ENCODE peak calls at places on chromosome 21, in ten cellular contexts. F, M, Z, B, K, S, U, G, N and T are unnamed samples.

GRCh38 chr21:33115586-33116541 is 45.9 kb downstream of the OLIG1 start:
- DNase-seq in F (no peak), M (no peak), Z (no peak), B (no peak), K (no peak), S (no peak), U (no peak), G (no peak), N (no peak), T (no peak)

GRCh38 chr21:38802050-38803026 is 3.4 kb upstream of the ETS2 start:
- DNase-seq in F (no peak), M (no peak), Z (no peak), B (no peak), K (no peak), S (peak; percentile 66), U (no peak), G (no peak), N (no peak), T (no peak)

GRCh38 chr21:33121715-33122475 is 52.0 kb downstream of the OLIG1 start:
- DNase-seq in F (no peak), M (no peak), Z (peak; percentile 12), B (no peak), K (no peak), S (no peak), U (no peak), G (peak; percentile 82), N (no peak), T (no peak)

GRCh38 chr21:35565204-35565611 is 495.1 kb downstream of the SETD4 start:
- DNase-seq in F (peak; percentile 33), M (no peak), Z (peak; percentile 94), B (no peak), K (no peak), S (no peak), U (no peak), G (no peak), N (no peak), T (peak; percentile 55)

GRCh38 chr21:17757671-17758070 is 61.5 kb downstream of the C21orf91 start:
- DNase-seq in F (no peak), M (no peak), Z (no peak), B (no peak), K (no peak), S (no peak), U (no peak), G (no peak), N (no peak), T (no peak)

GRCh38 chr21:33046455-33046854 is 20.7 kb downstream of the OLIG2 start:
- DNase-seq in F (no peak), M (no peak), Z (no peak), B (no peak), K (no peak), S (no peak), U (no peak), G (no peak), N (no peak), T (no peak)

GRCh38 chr21:39348355-39349210 is at the start of gene HMGN1:
- DNase-seq in F (peak; percentile 88), M (peak; percentile 84), Z (peak; percentile 95), B (peak; percentile 96), K (peak; percentile 41), S (peak; percentile 91), U (peak; percentile 93), G (peak; percentile 87), N (peak; percentile 93), T (peak; percentile 87)

GRCh38 chr21:35932232-35932911 is 128.0 kb downstream of the SETD4 start:
- DNase-seq in F (peak; percentile 54), M (peak; percentile 66), Z (peak; percentile 91), B (peak; percentile 79), K (no peak), S (no peak), U (peak; percentile 72), G (peak; percentile 88), N (peak; percentile 58), T (peak; percentile 61)

GRCh38 chr21:30480145-30480544 is at the start of gene KRTAP19-1:
- DNase-seq in F (no peak), M (no peak), Z (no peak), B (no peak), K (no peak), S (no peak), U (no peak), G (no peak), N (no peak), T (no peak)

GRCh38 chr21:25428537-25428936 is 178.7 kb downstream of the MRPL39 start:
- DNase-seq in F (no peak), M (no peak), Z (no peak), B (no peak), K (no peak), S (no peak), U (no peak), G (no peak), N (no peak), T (no peak)

GRCh38 chr21:17512245-17513213 is at the start of gene CXADR:
- DNase-seq in F (peak; percentile 88), M (peak; percentile 65), Z (peak; percentile 32), B (peak; percentile 89), K (no peak), S (peak; percentile 96), U (peak; percentile 94), G (no peak), N (peak; percentile 88), T (peak; percentile 42)

GRCh38 chr21:15763359-15763758 is 33.6 kb downstream of the USP25 start:
- DNase-seq in F (no peak), M (no peak), Z (no peak), B (no peak), K (no peak), S (no peak), U (no peak), G (no peak), N (no peak), T (no peak)
- H3K4me1 ChIP-seq in F (peaks cover 21% of the 10 kb centered on the region), M (peaks cover 9% of the 10 kb centered on the region), Z (peaks cover 11% of the 10 kb centered on the region), B (peaks cover 13% of the 10 kb centered on the region), K (peaks cover 7% of the 10 kb centered on the region), S (peaks cover 2% of the 10 kb centered on the region), U (peaks cover 12% of the 10 kb centered on the region), G (peaks cover 21% of the 10 kb centered on the region), N (peaks cover 5% of the 10 kb centered on the region), T (peaks cover 84% of the 10 kb centered on the region)

GRCh38 chr21:31558839-31559367 is 100.6 kb upstream of the SOD1 start:
- DNase-seq in F (peak; percentile 76), M (peak; percentile 81), Z (peak; percentile 98), B (peak; percentile 94), K (peak; percentile 88), S (peak; percentile 78), U (peak; percentile 97), G (peak; percentile 98), N (peak; percentile 96), T (peak; percentile 87)
- H3K4me1 ChIP-seq in F (peaks cover 26% of the 10 kb centered on the region), M (no peaks in the 10 kb centered on the region), Z (peaks cover 5% of the 10 kb centered on the region), B (no peaks in the 10 kb centered on the region), K (peaks cover 8% of the 10 kb centered on the region), S (no peaks in the 10 kb centered on the region), U (no peaks in the 10 kb centered on the region), G (peaks cover 18% of the 10 kb centered on the region), N (peaks cover 6% of the 10 kb centered on the region), T (peaks cover 3% of the 10 kb centered on the region)

GRCh38 chr21:45179568-45180288 is 105.3 kb downstream of the ADARB1 start:
- DNase-seq in F (no peak), M (no peak), Z (no peak), B (no peak), K (no peak), S (no peak), U (no peak), G (no peak), N (no peak), T (no peak)
- H3K4me1 ChIP-seq in F (no peaks in the 10 kb centered on the region), M (no peaks in the 10 kb centered on the region), Z (peaks cover 7% of the 10 kb centered on the region), B (no peaks in the 10 kb centered on the region), K (no peaks in the 10 kb centered on the region), S (no peaks in the 10 kb centered on the region), U (no peaks in the 10 kb centered on the region), G (no peaks in the 10 kb centered on the region), N (no peaks in the 10 kb centered on the region), T (no peaks in the 10 kb centered on the region)

DNA sequence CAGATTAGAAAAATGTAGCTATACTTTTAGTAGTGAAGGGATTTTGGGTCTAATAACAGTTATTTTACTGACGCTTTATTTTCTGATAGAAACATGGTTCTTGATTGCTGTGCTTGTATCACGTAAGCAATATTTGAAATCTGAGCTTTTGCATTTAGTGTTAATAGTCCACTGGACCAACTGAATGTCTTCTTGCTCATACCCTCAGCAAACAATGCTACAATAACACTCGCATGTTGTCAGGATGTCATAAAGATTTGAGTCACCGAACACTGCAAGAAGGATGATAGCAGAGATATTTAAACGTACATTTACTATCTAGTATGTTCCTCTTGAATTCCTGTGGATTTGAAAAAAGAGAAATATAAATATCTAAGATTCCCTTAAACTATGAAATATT is 7.5 kb downstream of the DYRK1A start:
- DNase-seq in F (no peak), M (no peak), Z (peak; percentile 51), B (no peak), K (no peak), S (no peak), U (no peak), G (no peak), N (no peak), T (no peak)
- H3K4me1 ChIP-seq in F (peaks cover 60% of the 10 kb centered on the region), M (peaks cover 9% of the 10 kb centered on the region), Z (peaks cover 54% of the 10 kb centered on the region), B (peaks cover 75% of the 10 kb centered on the region), K (peaks cover 2% of the 10 kb centered on the region), S (no peaks in the 10 kb centered on the region), U (peaks cover 33% of the 10 kb centered on the region), G (peaks cover 60% of the 10 kb centered on the region), N (peaks cover 13% of the 10 kb centered on the region), T (peaks cover 94% of the 10 kb centered on the region)

GRCh38 chr21:29299046-29299905 is 554 bp downstream of the BACH1 start:
- DNase-seq in F (peak; percentile 71), M (peak; percentile 53), Z (peak; percentile 89), B (peak; percentile 93), K (no peak), S (peak; percentile 81), U (peak; percentile 76), G (peak; percentile 74), N (peak; percentile 87), T (peak; percentile 85)
- H3K4me1 ChIP-seq in F (peaks cover 44% of the 10 kb centered on the region), M (peaks cover under 1% of the 10 kb centered on the region), Z (peaks cover 40% of the 10 kb centered on the region), B (peaks cover 34% of the 10 kb centered on the region), K (peaks cover 2% of the 10 kb centered on the region), S (no peaks in the 10 kb centered on the region), U (peaks cover 28% of the 10 kb centered on the region), G (peaks cover 59% of the 10 kb centered on the region), N (peaks cover 9% of the 10 kb centered on the region), T (peaks cover 32% of the 10 kb centered on the region)

GRCh38 chr21:41490330-41490729 is 17.6 kb downstream of the TMPRSS2 start:
- DNase-seq in F (no peak), M (no peak), Z (peak; percentile 18), B (no peak), K (no peak), S (peak; percentile 6), U (no peak), G (no peak), N (no peak), T (no peak)

GRCh38 chr21:41488080-41488479 is 19.9 kb downstream of the TMPRSS2 start:
- DNase-seq in F (no peak), M (no peak), Z (no peak), B (peak; percentile 64), K (no peak), S (peak; percentile 51), U (no peak), G (no peak), N (no peak), T (no peak)

GRCh38 chr21:41489329-41489728 is 18.6 kb downstream of the TMPRSS2 start:
- DNase-seq in F (no peak), M (no peak), Z (no peak), B (no peak), K (no peak), S (peak; percentile 10), U (no peak), G (no peak), N (no peak), T (no peak)

GRCh38 chr21:41483973-41484372 is 24.0 kb downstream of the TMPRSS2 start:
- DNase-seq in F (no peak), M (no peak), Z (no peak), B (peak; percentile 31), K (no peak), S (peak; percentile 14), U (no peak), G (no peak), N (no peak), T (no peak)

GRCh38 chr21:41487082-41487481 is 20.9 kb downstream of the TMPRSS2 start:
- DNase-seq in F (no peak), M (no peak), Z (no peak), B (no peak), K (no peak), S (peak; percentile 1), U (no peak), G (no peak), N (no peak), T (no peak)
- H3K4me1 ChIP-seq in F (no peaks in the 10 kb centered on the region), M (no peaks in the 10 kb centered on the region), Z (peaks cover 6% of the 10 kb centered on the region), B (no peaks in the 10 kb centered on the region), K (no peaks in the 10 kb centered on the region), S (no peaks in the 10 kb centered on the region), U (no peaks in the 10 kb centered on the region), G (no peaks in the 10 kb centered on the region), N (no peaks in the 10 kb centered on the region), T (no peaks in the 10 kb centered on the region)